ENCODE peak calls at places on chromosomes 13 and 19, in five cellular contexts. M is glutamatergic neuron; J is IMR-90; F is CD4-positive, alpha-beta T cell; K is ovary. T is an unnamed sample.

GRCh38 chr13:92407858-92408257 is 818.7 kb upstream of the GPC6 start:
- DNase-seq in M (no peak), K (no peak), F (no peak), J (no peak), T (no peak)

GRCh38 chr13:44622259-44622658 is 46.1 kb upstream of the TSC22D1 start:
- DNase-seq in F (no peak), J (no peak), K (no peak), M (no peak), T (no peak)

GRCh38 chr19:10460714-10461046 is 40.3 kb downstream of the PDE4A start:
- DNase-seq in M (no peak), J (no peak), K (no peak), F (no peak), T (no peak)

GRCh38 chr19:14081797-14082674 is 3.5 kb downstream of the C19orf67 start:
- DNase-seq in K (peak; percentile 64), F (no peak), J (peak; percentile 27), M (peak; percentile 51), T (no peak)

GRCh38 chr13:88429862-88430261 is 758.7 kb downstream of the SLITRK5 start:
- DNase-seq in J (no peak), M (no peak), K (no peak), F (no peak), T (no peak)

GRCh38 chr19:33235269-33235995 is 9.8 kb upstream of the SLC7A10 start:
- DNase-seq in K (peak; percentile 79), F (peak; percentile 77), J (peak; percentile 55), M (peak; percentile 94), T (peak; percentile 73)

GRCh38 chr13:41199526-41199925 is 5.2 kb upstream of the KBTBD7 start:
- DNase-seq in K (no peak), M (no peak), J (no peak), F (no peak), T (no peak)

GRCh38 chr13:95714142-95714832 is 37.3 kb downstream of the DNAJC3 start:
- DNase-seq in F (no peak), K (no peak), J (peak; percentile 89), M (no peak), T (no peak)

GRCh38 chr13:78607409-78608253 is 4.3 kb upstream of the POU4F1 start:
- DNase-seq in J (no peak), F (no peak), K (no peak), M (peak; percentile 50), T (no peak)

GRCh38 chr19:41427647-41428480 is 690 bp upstream of the B3GNT8 start:
- DNase-seq in K (peak; percentile 42), M (peak; percentile 52), F (no peak), J (no peak), T (no peak)

GRCh38 chr13:59545007-59545406 is 618.7 kb downstream of the DIAPH3 start:
- DNase-seq in F (no peak), J (no peak), M (no peak), K (no peak), T (no peak)

GRCh38 chr19:13023666-13024065 is 28.4 kb downstream of the NFIX start:
- DNase-seq in J (no peak), F (no peak), K (no peak), M (no peak), T (no peak)

GRCh38 chr13:112059457-112060317 is 7.3 kb upstream of the SOX1 start:
- DNase-seq in F (no peak), K (no peak), J (no peak), M (no peak), T (no peak)

GRCh38 chr19:47156861-47157454 is 26.3 kb downstream of the SAE1 start:
- DNase-seq in K (no peak), F (peak; percentile 17), J (no peak), M (no peak), T (no peak)

GRCh38 chr13:50646070-50646469 is 197.4 kb downstream of the DLEU7 start:
- DNase-seq in K (no peak), J (no peak), M (no peak), F (no peak), T (no peak)

GRCh38 chr19:52520013-52520412 is 7.5 kb upstream of the ZNF808 start:
- DNase-seq in J (no peak), M (no peak), K (no peak), F (no peak), T (no peak)

GRCh38 chr19:45123440-45123850 is 30.5 kb downstream of the PPP1R37 start:
- DNase-seq in F (no peak), K (no peak), M (no peak), J (no peak), T (no peak)

GRCh38 chr19:34430738-34431625 is 2.8 kb downstream of the UBA2 start:
- DNase-seq in J (peak; percentile 68), F (peak; percentile 10), M (no peak), K (no peak), T (no peak)

GRCh38 chr13:62643007-62643483 is 1227.4 kb upstream of the PCDH20 start:
- DNase-seq in J (peak; percentile 66), F (no peak), K (no peak), M (no peak), T (no peak)

GRCh38 chr13:106243011-106243410 is 292.5 kb downstream of the EFNB2 start:
- DNase-seq in F (no peak), M (no peak), K (no peak), J (no peak), T (no peak)
- TF ChIP-seq CTCF in F (no peak), M (no peak), K (no peak), J (no peak), T (no peak)

GRCh38 chr13:33459702-33460101 is 174.1 kb upstream of the STARD13 start:
- DNase-seq in M (no peak), K (no peak), J (no peak), F (no peak), T (no peak)

GRCh38 chr13:33462109-33462508 is 176.6 kb upstream of the STARD13 start:
- DNase-seq in K (no peak), M (no peak), J (no peak), F (no peak), T (no peak)

GRCh38 chr13:33466262-33466661 is 180.7 kb upstream of the STARD13 start:
- DNase-seq in K (no peak), M (no peak), F (no peak), J (no peak), T (no peak)

GRCh38 chr13:33467556-33467955 is 182.0 kb upstream of the STARD13 start:
- DNase-seq in F (no peak), J (no peak), K (no peak), M (no peak), T (no peak)

DNA sequence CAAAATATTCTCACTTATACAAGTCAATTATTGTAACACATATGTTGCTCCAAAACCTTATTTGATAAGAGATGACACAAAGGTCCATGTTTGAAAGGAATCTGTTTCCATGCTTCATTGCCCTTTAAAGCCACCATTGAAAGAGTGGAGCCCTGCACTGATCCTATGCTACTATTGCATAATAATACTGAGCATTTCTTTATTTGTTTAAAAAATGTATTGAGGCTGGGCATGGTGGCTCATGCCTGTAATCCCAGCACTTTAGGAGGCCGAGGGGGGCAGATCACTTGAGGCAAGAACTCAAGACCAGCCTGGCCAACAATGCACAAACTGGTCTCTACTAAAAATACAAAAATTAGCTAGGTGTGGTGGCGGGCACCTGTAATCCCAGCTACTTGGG is 178.8 kb upstream of the STARD13 start:
- DNase-seq in K (no peak), F (no peak), J (no peak), M (no peak), T (no peak)
- TF ChIP-seq CTCF in K (no peak), F (no peak), J (no peak), M (no peak), T (no peak)

DNA sequence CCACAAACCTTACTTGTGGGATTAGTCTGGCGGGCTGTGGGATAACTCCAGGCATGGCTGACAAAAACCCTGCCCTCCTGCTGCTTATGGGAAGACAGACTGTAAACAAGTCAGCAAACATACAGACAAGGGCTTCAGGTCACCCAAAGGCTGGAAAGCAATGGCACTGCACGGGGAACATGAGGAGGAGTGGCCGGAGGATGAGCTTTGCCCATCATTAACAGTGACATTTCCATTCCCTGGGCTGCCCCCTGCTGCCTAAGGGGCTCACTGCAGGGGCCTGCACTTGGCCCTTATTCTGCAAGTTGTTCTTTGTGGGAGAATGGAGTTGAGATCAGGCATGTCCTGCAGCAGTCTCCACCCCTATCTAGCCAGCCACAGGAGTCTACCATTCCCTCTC is 91.3 kb downstream of the UQCRFS1 start:
- DNase-seq in K (no peak), M (peak; percentile 67), F (no peak), J (no peak), T (no peak)
- TF ChIP-seq CTCF in K (no peak), M (peak; percentile 59), F (no peak), J (peak; percentile 44), T (no peak)

GRCh38 chr13:98866882-98867281 is 111.0 kb downstream of the DOCK9 start:
- DNase-seq in J (no peak), F (no peak), K (no peak), M (no peak), T (no peak)
- TF ChIP-seq CTCF in J (no peak), F (no peak), K (no peak), M (peak; percentile 46), T (no peak)

DNA sequence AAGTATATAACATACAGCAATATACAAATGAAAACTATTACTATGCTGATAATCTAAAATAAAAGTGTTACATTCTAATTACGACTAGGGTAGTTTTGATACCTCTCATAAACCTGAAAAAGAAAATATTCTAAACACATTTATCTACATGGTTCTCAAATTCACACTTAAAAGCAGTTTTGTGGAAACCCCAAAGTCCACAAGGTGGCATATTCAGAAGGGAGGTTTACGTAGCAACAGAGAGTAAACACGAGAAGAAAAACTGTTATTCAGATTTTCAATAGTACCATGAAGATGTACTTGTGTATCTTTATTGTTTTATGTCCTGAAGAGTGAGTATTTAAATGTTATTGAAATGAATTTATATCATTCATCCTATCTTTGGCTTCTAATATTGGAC is 275.9 kb upstream of the KLHL1 start:
- DNase-seq in F (no peak), J (no peak), K (no peak), M (no peak), T (no peak)
- TF ChIP-seq CTCF in F (no peak), J (no peak), K (no peak), M (no peak), T (no peak)

GRCh38 chr13:99087130-99087953 is 109.5 kb upstream of the DOCK9 start:
- DNase-seq in F (peak; percentile 87), M (peak; percentile 94), K (peak; percentile 90), J (peak; percentile 59), T (peak; percentile 86)
- TF ChIP-seq CTCF in F (peak; percentile 30), M (peak; percentile 30), K (no peak), J (peak; percentile 4), T (peak; percentile 38)

GRCh38 chr19:28701491-28701890 is 511.5 kb downstream of the UQCRFS1 start:
- DNase-seq in K (no peak), F (no peak), J (no peak), M (no peak), T (no peak)

GRCh38 chr19:28700176-28700575 is 512.8 kb downstream of the UQCRFS1 start:
- DNase-seq in K (no peak), M (no peak), J (no peak), F (no peak), T (no peak)

GRCh38 chr19:28703400-28703956 is 509.5 kb downstream of the UQCRFS1 start:
- DNase-seq in M (no peak), K (no peak), J (no peak), F (no peak), T (no peak)

GRCh38 chr19:28706693-28707092 is 506.3 kb downstream of the UQCRFS1 start:
- DNase-seq in F (no peak), M (no peak), K (no peak), J (no peak), T (no peak)

DNA sequence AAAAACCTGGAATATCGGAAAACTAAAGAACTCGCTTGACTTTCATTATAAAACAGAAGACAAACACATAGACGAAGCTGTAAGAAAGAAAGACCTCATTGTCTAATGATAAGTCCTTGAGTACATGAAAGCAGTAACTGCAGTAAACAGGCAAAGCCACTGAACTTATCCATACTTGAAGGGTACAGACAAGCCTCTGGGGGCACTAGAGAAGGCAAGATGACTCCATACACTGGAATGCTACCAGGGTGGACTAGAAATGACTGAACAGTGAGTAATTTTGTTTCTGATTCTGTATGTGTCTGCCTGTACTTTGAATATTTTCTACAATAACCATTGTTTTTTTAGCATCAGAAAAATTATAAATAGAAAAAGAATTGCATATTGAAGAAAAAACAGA is 507.9 kb downstream of the UQCRFS1 start:
- DNase-seq in M (no peak), K (no peak), J (peak; percentile 62), F (no peak), T (no peak)
- TF ChIP-seq CTCF in M (no peak), K (no peak), J (peak; percentile 47), F (no peak), T (no peak)

T was measured in natural killer cell.